ENCODE peak calls at places on chromosomes 4 and X, in nine cellular contexts. B, X, R, C, Y, L, A, Z and V are unnamed samples.

GRCh38 chrX:130264573-130264972 is 4.1 kb downstream of the ZNF280C start:
- DNase-seq in B (peak), X (no peak), R (no peak), C (no peak), Y (no peak), L (no peak), A (no peak), Z (no peak), V (no peak)

GRCh38 chrX:40008841-40009461 is 88.8 kb downstream of the BCOR start:
- DNase-seq in B (peak), X (no peak), R (no peak), C (no peak), Y (peak), L (no peak), A (peak), Z (no peak), V (no peak)

GRCh38 chr4:176340871-176341685 is 21.3 kb downstream of the SPCS3 start:
- DNase-seq in B (peak), X (peak), R (no peak), C (no peak), Y (no peak), L (peak), A (no peak), Z (peak), V (peak)

GRCh38 chrX:12554206-12554605 is 237.0 kb upstream of the PRPS2 start:
- DNase-seq in B (no peak), X (no peak), R (no peak), C (no peak), Y (no peak), L (no peak), A (no peak), Z (no peak), V (no peak)

GRCh38 chrX:34901761-34902160 is 40.8 kb upstream of the FAM47B start:
- DNase-seq in B (no peak), X (no peak), R (no peak), C (no peak), Y (no peak), L (no peak), A (no peak), Z (no peak), V (no peak)

GRCh38 chr4:48237996-48238645 is 31.5 kb downstream of the TEC start:
- DNase-seq in B (peak), X (no peak), R (no peak), C (no peak), Y (no peak), L (peak), A (no peak), Z (no peak), V (peak)

GRCh38 chrX:130628522-130628921 is 226.7 kb downstream of the RBMX2 start:
- DNase-seq in B (no peak), X (no peak), R (no peak), C (no peak), Y (no peak), L (no peak), A (no peak), Z (no peak), V (no peak)

GRCh38 chr4:16337936-16338335 is 111.7 kb upstream of the TAPT1 start:
- DNase-seq in B (peak), X (peak), R (no peak), C (no peak), Y (no peak), L (no peak), A (no peak), Z (no peak), V (no peak)

GRCh38 chrX:150934453-150934852 is 36.0 kb upstream of the CD99L2 start:
- DNase-seq in B (peak), X (peak), R (no peak), C (no peak), Y (peak), L (no peak), A (no peak), Z (no peak), V (no peak)

GRCh38 chrX:42175843-42176242 is 252.5 kb upstream of the CASK start:
- DNase-seq in B (no peak), X (no peak), R (no peak), C (no peak), Y (no peak), L (no peak), A (no peak), Z (no peak), V (no peak)

GRCh38 chrX:26083093-26083492 is 55.0 kb upstream of the MAGEB18 start:
- DNase-seq in B (no peak), X (no peak), R (no peak), C (no peak), Y (no peak), L (no peak), A (no peak), Z (no peak), V (no peak)

GRCh38 chrX:22686138-22686541 is 313.6 kb upstream of the DDX53 start:
- DNase-seq in B (peak), X (peak), R (no peak), C (no peak), Y (peak), L (peak), A (no peak), Z (peak), V (peak)

GRCh38 chrX:10062352-10062751 is 94.4 kb upstream of the CLCN4 start:
- DNase-seq in B (no peak), X (no peak), R (no peak), C (no peak), Y (no peak), L (no peak), A (no peak), Z (no peak), V (no peak)

GRCh38 chr4:40910706-40911105 is 161.0 kb downstream of the NSUN7 start:
- DNase-seq in B (peak), X (no peak), R (no peak), C (no peak), Y (no peak), L (peak), A (no peak), Z (no peak), V (peak)

GRCh38 chr4:4396628-4397440 is 9.9 kb downstream of the NSG1 start:
- DNase-seq in B (peak), X (no peak), R (no peak), C (peak), Y (no peak), L (no peak), A (no peak), Z (no peak), V (no peak)

GRCh38 chr4:121950680-121951569 is 935 bp downstream of the TRPC3 start:
- DNase-seq in B (no peak), X (peak), R (no peak), C (no peak), Y (peak), L (peak), A (peak), Z (no peak), V (peak)

GRCh38 chr4:4865705-4866123 is 6.2 kb downstream of the MSX1 start:
- DNase-seq in B (no peak), X (no peak), R (no peak), C (no peak), Y (no peak), L (no peak), A (no peak), Z (no peak), V (no peak)

GRCh38 chrX:130631011-130631410 is 229.2 kb downstream of the RBMX2 start:
- DNase-seq in B (no peak), X (no peak), R (no peak), C (no peak), Y (no peak), L (no peak), A (no peak), Z (no peak), V (no peak)

GRCh38 chrX:3252744-3253143 is 93.7 kb downstream of the MXRA5 start:
- DNase-seq in B (no peak), X (no peak), R (no peak), C (no peak), Y (no peak), L (no peak), A (peak), Z (no peak), V (no peak)

GRCh38 chrX:17038681-17039161 is 92.3 kb downstream of the REPS2 start:
- DNase-seq in B (peak), X (peak), R (no peak), C (no peak), Y (peak), L (peak), A (no peak), Z (no peak), V (peak)

GRCh38 chrX:70769659-70770232 is 138.8 kb downstream of the TEX11 start:
- DNase-seq in B (peak), X (no peak), R (no peak), C (peak), Y (no peak), L (peak), A (no peak), Z (peak), V (no peak)

GRCh38 chrX:48992341-48992740 is 9.7 kb downstream of the GRIPAP1 start:
- DNase-seq in B (no peak), X (no peak), R (no peak), C (no peak), Y (no peak), L (no peak), A (no peak), Z (no peak), V (no peak)

GRCh38 chrX:7372843-7373525 is 225.0 kb upstream of the PUDP start:
- DNase-seq in B (peak), X (peak), R (no peak), C (no peak), Y (no peak), L (no peak), A (no peak), Z (no peak), V (no peak)

GRCh38 chrX:47358387-47359065 is 11.9 kb upstream of the ZNF157 start:
- DNase-seq in B (peak), X (no peak), R (no peak), C (no peak), Y (no peak), L (peak), A (no peak), Z (peak), V (peak)

GRCh38 chr4:159410076-159410777 is 307.3 kb downstream of the RAPGEF2 start:
- DNase-seq in B (peak), X (no peak), R (no peak), C (no peak), Y (no peak), L (no peak), A (no peak), Z (no peak), V (peak)

GRCh38 chr4:47154816-47155370 is 123.5 kb downstream of the GABRB1 start:
- DNase-seq in B (no peak), X (no peak), R (no peak), C (no peak), Y (no peak), L (no peak), A (no peak), Z (no peak), V (no peak)